ENCODE peak calls at places on chromosome X, in six cellular contexts. One of them, this sample, is unnamed.

GRCh38 chrX:25019707-25020390 is 4.1 kb upstream of the ARX start:
- DNase-seq in adrenal gland: no peak
- DNase-seq in heart left ventricle: no peak
- DNase-seq in ovary: no peak
- DNase-seq in spleen: no peak
- DNase-seq in Peyer's patch: no peak
- DNase-seq in this sample: no peak

GRCh38 chrX:4382273-4382672 is 668.8 kb upstream of the PRKX start:
- DNase-seq in adrenal gland: no peak
- DNase-seq in heart left ventricle: no peak
- DNase-seq in ovary: no peak
- DNase-seq in spleen: no peak
- DNase-seq in Peyer's patch: no peak
- DNase-seq in this sample: no peak

GRCh38 chrX:148024425-148025148 is 43.5 kb downstream of the FMR1NB start:
- DNase-seq in adrenal gland: no peak
- DNase-seq in heart left ventricle: no peak
- DNase-seq in ovary: no peak
- DNase-seq in spleen: no peak
- DNase-seq in Peyer's patch: no peak
- DNase-seq in this sample: no peak

GRCh38 chrX:71543316-71543715 is 10.4 kb downstream of the OGT start:
- DNase-seq in adrenal gland: no peak
- DNase-seq in heart left ventricle: no peak
- DNase-seq in ovary: no peak
- DNase-seq in spleen: no peak
- DNase-seq in Peyer's patch: no peak
- DNase-seq in this sample: no peak

GRCh38 chrX:13716905-13717304 is 17.5 kb downstream of the TRAPPC2 start:
- DNase-seq in adrenal gland: no peak
- DNase-seq in heart left ventricle: no peak
- DNase-seq in ovary: no peak
- DNase-seq in spleen: no peak
- DNase-seq in Peyer's patch: no peak
- DNase-seq in this sample: no peak

GRCh38 chrX:12979630-12980015 is 4.7 kb downstream of the TMSB4X start:
- DNase-seq in adrenal gland: no peak
- DNase-seq in heart left ventricle: no peak
- DNase-seq in ovary: no peak
- DNase-seq in spleen: no peak
- DNase-seq in Peyer's patch: no peak
- DNase-seq in this sample: no peak

GRCh38 chrX:110412971-110413726 is 54.5 kb downstream of the RTL9 start:
- DNase-seq in adrenal gland: peak; percentile 78
- DNase-seq in heart left ventricle: peak; percentile 46
- DNase-seq in ovary: peak; percentile 79
- DNase-seq in spleen: peak; percentile 89
- DNase-seq in Peyer's patch: peak; percentile 62
- DNase-seq in this sample: peak; percentile 64

GRCh38 chrX:55161581-55161980 is 58.6 kb upstream of the PAGE5 start:
- DNase-seq in adrenal gland: peak; percentile 46
- DNase-seq in heart left ventricle: no peak
- DNase-seq in ovary: no peak
- DNase-seq in spleen: no peak
- DNase-seq in Peyer's patch: no peak
- DNase-seq in this sample: no peak

GRCh38 chrX:53320543-53321215 is 39.3 kb upstream of the IQSEC2 start:
- DNase-seq in adrenal gland: no peak
- DNase-seq in heart left ventricle: no peak
- DNase-seq in ovary: peak; percentile 27
- DNase-seq in spleen: peak; percentile 83
- DNase-seq in Peyer's patch: no peak
- DNase-seq in this sample: no peak

GRCh38 chrX:151796576-151796975 is 62.0 kb downstream of the CNGA2 start:
- DNase-seq in adrenal gland: no peak
- DNase-seq in heart left ventricle: no peak
- DNase-seq in ovary: no peak
- DNase-seq in spleen: no peak
- DNase-seq in Peyer's patch: no peak
- DNase-seq in this sample: no peak

GRCh38 chrX:68894513-68895338 is 65.9 kb downstream of the EFNB1 start:
- DNase-seq in adrenal gland: peak; percentile 65
- DNase-seq in heart left ventricle: peak; percentile 86
- DNase-seq in ovary: peak; percentile 44
- DNase-seq in spleen: peak; percentile 86
- DNase-seq in Peyer's patch: peak; percentile 73
- DNase-seq in this sample: peak; percentile 46

GRCh38 chrX:3659761-3660160 is 53.7 kb downstream of the PRKX start:
- DNase-seq in adrenal gland: no peak
- DNase-seq in heart left ventricle: no peak
- DNase-seq in ovary: no peak
- DNase-seq in spleen: no peak
- DNase-seq in Peyer's patch: no peak
- DNase-seq in this sample: no peak

GRCh38 chrX:19772759-19773623 is 114.4 kb downstream of the SH3KBP1 start:
- DNase-seq in adrenal gland: no peak
- DNase-seq in heart left ventricle: no peak
- DNase-seq in ovary: no peak
- DNase-seq in spleen: no peak
- DNase-seq in Peyer's patch: no peak
- DNase-seq in this sample: no peak

GRCh38 chrX:19775830-19776498 is 111.4 kb downstream of the SH3KBP1 start:
- DNase-seq in adrenal gland: no peak
- DNase-seq in heart left ventricle: no peak
- DNase-seq in ovary: no peak
- DNase-seq in spleen: no peak
- DNase-seq in Peyer's patch: no peak
- DNase-seq in this sample: no peak

GRCh38 chrX:19769467-19769866 is 117.9 kb downstream of the SH3KBP1 start:
- DNase-seq in adrenal gland: no peak
- DNase-seq in heart left ventricle: no peak
- DNase-seq in ovary: no peak
- DNase-seq in spleen: no peak
- DNase-seq in Peyer's patch: no peak
- DNase-seq in this sample: no peak

GRCh38 chrX:19774905-19775304 is 112.5 kb downstream of the SH3KBP1 start:
- DNase-seq in adrenal gland: no peak
- DNase-seq in heart left ventricle: no peak
- DNase-seq in ovary: no peak
- DNase-seq in spleen: no peak
- DNase-seq in Peyer's patch: no peak
- DNase-seq in this sample: no peak

GRCh38 chrX:19772306-19772705 is 115.1 kb downstream of the SH3KBP1 start:
- DNase-seq in adrenal gland: no peak
- DNase-seq in heart left ventricle: no peak
- DNase-seq in ovary: no peak
- DNase-seq in spleen: no peak
- DNase-seq in Peyer's patch: no peak
- DNase-seq in this sample: no peak
- H3K4me1 ChIP-seq in adrenal gland: no peaks in the 10 kb centered on the region
- H3K4me1 ChIP-seq in heart left ventricle: no peaks in the 10 kb centered on the region
- H3K4me1 ChIP-seq in ovary: peaks cover 2% of the 10 kb centered on the region
- H3K4me1 ChIP-seq in spleen: peaks cover 28% of the 10 kb centered on the region
- H3K4me1 ChIP-seq in Peyer's patch: no peaks in the 10 kb centered on the region
- H3K4me1 ChIP-seq in this sample: no peaks in the 10 kb centered on the region

GRCh38 chrX:135522132-135522530 is 1.7 kb downstream of the INTS6L start:
- DNase-seq in adrenal gland: no peak
- DNase-seq in heart left ventricle: no peak
- DNase-seq in ovary: no peak
- DNase-seq in spleen: no peak
- DNase-seq in Peyer's patch: no peak
- DNase-seq in this sample: no peak

GRCh38 chrX:135521405-135522131 is 1.1 kb downstream of the INTS6L start:
- DNase-seq in adrenal gland: peak; percentile 93
- DNase-seq in heart left ventricle: peak; percentile 91
- DNase-seq in ovary: peak; percentile 83
- DNase-seq in spleen: peak; percentile 94
- DNase-seq in Peyer's patch: peak; percentile 85
- DNase-seq in this sample: peak; percentile 88

GRCh38 chrX:135522878-135523693 is 2.6 kb downstream of the INTS6L start:
- DNase-seq in adrenal gland: no peak
- DNase-seq in heart left ventricle: no peak
- DNase-seq in ovary: peak; percentile 19
- DNase-seq in spleen: no peak
- DNase-seq in Peyer's patch: no peak
- DNase-seq in this sample: no peak

GRCh38 chrX:135520022-135520552 is 373 bp upstream of the INTS6L start:
- DNase-seq in adrenal gland: peak; percentile 69
- DNase-seq in heart left ventricle: no peak
- DNase-seq in ovary: no peak
- DNase-seq in spleen: no peak
- DNase-seq in Peyer's patch: no peak
- DNase-seq in this sample: no peak

DNA sequence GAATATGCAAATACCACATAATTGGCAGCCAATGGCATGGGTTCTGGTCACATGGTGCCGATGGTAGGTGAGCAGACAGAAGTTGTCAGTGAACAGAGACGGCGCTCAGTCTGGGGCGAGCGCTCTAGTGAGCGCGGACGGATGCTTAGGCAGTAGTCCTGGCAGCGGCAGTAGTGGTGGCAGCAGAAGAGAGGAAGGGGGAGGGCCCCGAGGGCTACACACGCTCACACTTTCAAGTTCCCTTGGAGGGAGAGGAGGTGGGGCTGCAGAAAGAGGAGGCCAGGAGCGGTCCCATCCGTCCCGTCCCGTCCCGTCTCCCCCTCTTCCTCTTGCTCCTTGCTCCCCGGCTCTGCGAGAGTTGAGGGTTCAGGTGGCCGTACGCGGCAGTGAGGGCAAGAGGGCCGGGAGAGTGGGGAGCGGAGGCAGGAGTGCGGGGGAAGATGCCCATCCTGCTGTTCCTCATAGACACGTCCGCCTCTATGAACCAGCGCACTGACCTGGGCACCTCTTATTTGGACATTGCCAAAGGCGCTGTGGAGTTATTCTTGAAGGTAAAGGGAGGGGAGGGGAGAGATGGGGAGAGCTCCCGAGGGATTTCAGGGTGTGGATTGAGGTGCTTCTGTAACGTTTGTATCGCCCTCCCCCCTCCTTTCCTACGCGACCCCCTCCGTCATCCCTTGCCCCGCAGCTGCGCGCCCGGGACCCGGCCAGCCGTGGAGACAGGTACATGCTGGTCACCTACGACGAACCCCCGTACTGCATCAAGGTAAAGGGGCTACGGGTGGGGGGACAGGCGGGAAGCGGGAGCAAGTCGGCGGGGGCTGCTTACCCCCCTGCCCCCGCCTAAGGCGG is at the start of gene INTS6L:
- DNase-seq in adrenal gland: peak; percentile 96
- DNase-seq in heart left ventricle: peak; percentile 87
- DNase-seq in ovary: peak; percentile 80
- DNase-seq in spleen: peak; percentile 95
- DNase-seq in Peyer's patch: peak; percentile 85
- DNase-seq in this sample: peak; percentile 78
- TF ChIP-seq POLR2A in adrenal gland: peak; percentile 95
- TF ChIP-seq POLR2A in heart left ventricle: peak; percentile 96
- TF ChIP-seq POLR2A in ovary: peak; percentile 87
- TF ChIP-seq POLR2A in spleen: peak; percentile 97
- TF ChIP-seq POLR2A in Peyer's patch: peak; percentile 95
- TF ChIP-seq POLR2A in this sample: peak; percentile 92

GRCh38 chrX:149267878-149268813 is 237.0 kb downstream of the IDS start:
- DNase-seq in adrenal gland: no peak
- DNase-seq in heart left ventricle: no peak
- DNase-seq in ovary: no peak
- DNase-seq in spleen: no peak
- DNase-seq in Peyer's patch: no peak
- DNase-seq in this sample: no peak
- H3K4me1 ChIP-seq in adrenal gland: no peaks in the 10 kb centered on the region
- H3K4me1 ChIP-seq in heart left ventricle: no peaks in the 10 kb centered on the region
- H3K4me1 ChIP-seq in ovary: no peaks in the 10 kb centered on the region
- H3K4me1 ChIP-seq in spleen: no peaks in the 10 kb centered on the region
- H3K4me1 ChIP-seq in Peyer's patch: no peaks in the 10 kb centered on the region
- H3K4me1 ChIP-seq in this sample: no peaks in the 10 kb centered on the region

GRCh38 chrX:119989905-119990408 is 46.4 kb upstream of the NKAP start:
- DNase-seq in adrenal gland: no peak
- DNase-seq in heart left ventricle: no peak
- DNase-seq in ovary: no peak
- DNase-seq in spleen: no peak
- DNase-seq in Peyer's patch: no peak
- DNase-seq in this sample: no peak

GRCh38 chrX:119996069-119996468 is 52.5 kb upstream of the NKAP start:
- DNase-seq in adrenal gland: no peak
- DNase-seq in heart left ventricle: no peak
- DNase-seq in ovary: no peak
- DNase-seq in spleen: no peak
- DNase-seq in Peyer's patch: no peak
- DNase-seq in this sample: no peak

GRCh38 chrX:119986203-119986602 is 42.7 kb upstream of the NKAP start:
- DNase-seq in adrenal gland: no peak
- DNase-seq in heart left ventricle: no peak
- DNase-seq in ovary: no peak
- DNase-seq in spleen: no peak
- DNase-seq in Peyer's patch: no peak
- DNase-seq in this sample: no peak

GRCh38 chrX:119990995-119991787 is 47.6 kb upstream of the NKAP start:
- DNase-seq in adrenal gland: no peak
- DNase-seq in heart left ventricle: no peak
- DNase-seq in ovary: no peak
- DNase-seq in spleen: peak; percentile 77
- DNase-seq in Peyer's patch: no peak
- DNase-seq in this sample: no peak

DNA sequence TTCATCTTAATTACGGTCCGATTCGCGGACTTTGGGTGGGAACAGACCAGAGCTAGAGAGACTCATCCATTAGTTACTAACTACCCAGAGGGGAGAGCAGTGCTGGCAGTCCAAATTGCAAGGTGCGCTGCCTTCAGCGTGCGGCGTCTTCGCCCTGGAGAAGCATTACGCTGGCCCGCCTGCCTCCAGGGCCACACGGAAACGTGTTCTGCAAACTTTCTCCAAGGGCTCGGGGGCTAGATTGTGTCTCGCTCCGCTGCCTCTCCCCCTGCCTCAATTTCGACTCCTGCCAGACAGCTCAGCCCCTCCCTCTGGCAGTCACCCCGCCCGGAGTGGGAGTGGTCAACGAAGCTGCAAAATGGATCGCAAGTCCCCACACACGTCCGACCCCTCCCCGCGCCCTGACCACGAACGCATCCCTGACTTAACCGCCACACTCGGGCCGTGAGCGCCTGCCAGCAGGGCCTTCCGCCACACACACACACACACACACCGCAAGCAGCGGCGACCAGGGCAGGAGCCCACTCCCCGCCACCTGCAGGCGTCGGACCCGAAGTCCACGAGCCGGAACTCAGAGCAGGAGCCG is 47.0 kb upstream of the NKAP start:
- DNase-seq in adrenal gland: no peak
- DNase-seq in heart left ventricle: no peak
- DNase-seq in ovary: no peak
- DNase-seq in spleen: no peak
- DNase-seq in Peyer's patch: no peak
- DNase-seq in this sample: no peak
- TF ChIP-seq POLR2A in adrenal gland: no peak
- TF ChIP-seq POLR2A in heart left ventricle: no peak
- TF ChIP-seq POLR2A in ovary: no peak
- TF ChIP-seq POLR2A in spleen: no peak
- TF ChIP-seq POLR2A in Peyer's patch: no peak
- TF ChIP-seq POLR2A in this sample: no peak